ENCODE peak calls at places on chromosomes 16 and 17, in eight cellular contexts. Q is heart right ventricle, K is MM.1S, U is PC-9, H is neural progenitor cell, L is HAP-1, V is right lobe of liver, S is coronary artery. M is an unnamed sample.

GRCh38 chr17:75589919-75590303 is 2.3 kb downstream of the MYO15B start:
- DNase-seq in S (no peak), K (no peak), L (no peak), H (no peak), U (peak; percentile 22), Q (no peak), V (peak; percentile 45), M (no peak)

GRCh38 chr16:59305850-59306249 is 571.7 kb upstream of the GOT2 start:
- DNase-seq in K (no peak), Q (no peak), V (no peak), U (no peak), S (no peak), H (no peak), L (no peak), M (no peak)

GRCh38 chr16:88993946-88994600 is 17.1 kb upstream of the CBFA2T3 start:
- DNase-seq in H (no peak), L (no peak), S (no peak), V (no peak), Q (no peak), K (no peak), U (no peak), M (no peak)

GRCh38 chr17:77963441-77963840 is 4.9 kb downstream of the TNRC6C start:
- DNase-seq in L (peak; percentile 79), H (peak; percentile 74), Q (peak; percentile 79), S (no peak), V (no peak), U (no peak), K (no peak), M (peak; percentile 98)

GRCh38 chr16:90020838-90021382 is 1.7 kb upstream of the DBNDD1 start:
- DNase-seq in U (no peak), L (no peak), V (no peak), H (no peak), Q (peak; percentile 17), K (no peak), S (no peak), M (no peak)

GRCh38 chr16:48885456-48885855 is 275.5 kb upstream of the N4BP1 start:
- DNase-seq in S (no peak), H (no peak), Q (no peak), L (no peak), K (no peak), U (no peak), V (no peak), M (no peak)

GRCh38 chr16:87017388-87018012 is 299.7 kb downstream of the C16orf95 start:
- DNase-seq in H (peak; percentile 51), U (no peak), S (no peak), K (no peak), L (no peak), Q (no peak), V (no peak), M (no peak)

GRCh38 chr17:40062347-40063033 is at the start of gene THRA:
- DNase-seq in H (peak; percentile 90), S (no peak), K (peak; percentile 72), Q (peak; percentile 76), U (peak; percentile 60), V (peak; percentile 84), L (no peak), M (peak; percentile 18)

GRCh38 chr17:40026816-40027613 is 11.8 kb downstream of the CSF3 start:
- DNase-seq in K (peak; percentile 74), L (peak; percentile 56), H (peak; percentile 92), V (peak; percentile 81), Q (peak; percentile 87), S (no peak), U (peak; percentile 71), M (peak; percentile 48)

GRCh38 chr17:43406676-43407645 is 8.2 kb downstream of the ARL4D start:
- DNase-seq in U (no peak), H (no peak), Q (no peak), L (no peak), K (no peak), S (no peak), V (no peak), M (no peak)

GRCh38 chr17:21012736-21013135 is 30.1 kb downstream of the USP22 start:
- DNase-seq in K (no peak), V (no peak), H (no peak), L (no peak), S (no peak), Q (no peak), U (no peak), M (no peak)

GRCh38 chr17:16351831-16352230 is 1.4 kb downstream of the CENPV start:
- DNase-seq in K (no peak), U (no peak), Q (no peak), V (no peak), H (no peak), L (no peak), S (no peak), M (no peak)

GRCh38 chr17:6749519-6749918 is 6.3 kb upstream of the XAF1 start:
- DNase-seq in L (no peak), H (no peak), U (no peak), Q (no peak), V (no peak), K (no peak), S (no peak), M (peak; percentile 42)

GRCh38 chr17:73278465-73279453 is 17.1 kb upstream of the CPSF4L start:
- DNase-seq in L (peak; percentile 74), K (no peak), H (no peak), V (no peak), Q (peak; percentile 37), U (peak; percentile 32), S (no peak), M (no peak)

GRCh38 chr17:71522383-71522782 is 598.4 kb upstream of the SOX9 start:
- DNase-seq in Q (no peak), K (no peak), H (peak; percentile 15), L (no peak), S (no peak), U (no peak), V (no peak), M (no peak)

GRCh38 chr17:35764123-35764991 is 3.7 kb downstream of the C17orf50 start:
- DNase-seq in V (peak; percentile 90), Q (peak; percentile 81), H (peak; percentile 96), K (peak; percentile 95), L (peak; percentile 90), S (peak; percentile 85), U (peak; percentile 92), M (peak; percentile 83)

GRCh38 chr16:4769306-4769638 is 2.3 kb upstream of the ZNF500 start:
- DNase-seq in S (no peak), Q (no peak), U (no peak), V (no peak), K (no peak), L (no peak), H (no peak), M (no peak)
- H3K4me3 ChIP-seq in S (peak overlapping the region; percentile 93), Q (peak overlapping the region; percentile 57), U (peak overlapping the region; percentile 70), V (peak overlapping the region; percentile 98), K (peak overlapping the region; percentile 62), L (no peak overlapping the region), H (peak overlapping the region; percentile 49), M (peak overlapping the region; percentile 81)

DNA sequence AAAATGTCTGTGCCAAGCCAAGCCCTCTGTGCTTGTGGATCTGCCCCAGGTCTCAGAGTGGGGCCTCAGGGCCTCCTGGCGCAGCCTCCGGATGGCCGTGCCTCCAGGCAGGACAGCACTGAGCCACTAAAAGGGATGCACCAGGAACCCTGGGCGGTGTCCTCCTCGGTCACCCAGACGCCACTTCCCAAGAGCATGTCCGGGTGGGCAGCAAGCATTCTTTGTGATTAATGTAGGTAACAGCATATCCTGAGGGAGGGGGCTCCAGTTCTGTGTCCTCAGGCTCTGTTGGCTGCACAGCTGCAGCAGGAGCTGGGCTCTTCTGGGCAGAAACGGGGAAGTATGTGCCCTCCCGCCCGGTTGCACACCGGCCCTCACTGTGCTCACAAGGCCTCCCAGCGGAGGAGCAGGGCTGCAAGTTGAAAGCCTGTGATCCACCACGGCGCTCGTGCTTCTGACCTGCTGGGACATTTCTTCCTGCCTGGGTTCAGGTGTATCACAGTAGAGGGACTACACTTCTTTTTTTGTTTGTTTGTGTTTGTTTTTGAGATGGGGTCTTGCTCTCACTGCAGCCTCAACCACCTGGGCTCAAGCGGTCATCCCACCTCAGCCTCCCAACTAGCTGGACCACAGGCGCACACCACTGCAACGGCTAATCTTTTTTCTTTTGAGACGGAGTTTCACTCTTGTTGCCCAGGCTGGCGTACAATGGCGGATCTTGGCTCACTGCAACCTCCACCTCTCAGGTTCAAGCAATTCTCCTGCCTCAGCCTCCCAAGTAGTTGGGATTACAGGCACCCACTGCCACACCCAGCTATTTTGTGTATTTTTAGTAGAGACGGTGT is 37.9 kb upstream of the CHMP6 start:
- DNase-seq in Q (no peak), V (no peak), S (no peak), K (no peak), H (peak; percentile 1), L (no peak), U (no peak), M (no peak)
- H3K4me3 ChIP-seq in Q (no peak overlapping the region), V (no peak overlapping the region), S (no peak overlapping the region), K (no peak overlapping the region), H (no peak overlapping the region), L (no peak overlapping the region), U (no peak overlapping the region), M (no peak overlapping the region)

GRCh38 chr17:62666061-62666800 is 38.8 kb downstream of the MRC2 start:
- DNase-seq in H (no peak), Q (no peak), S (no peak), U (no peak), K (no peak), L (no peak), V (no peak), M (no peak)

GRCh38 chr17:62665599-62665998 is 38.1 kb downstream of the MRC2 start:
- DNase-seq in V (no peak), Q (no peak), L (no peak), S (no peak), U (no peak), H (no peak), K (no peak), M (no peak)

GRCh38 chr17:62668091-62668804 is 40.8 kb downstream of the MRC2 start:
- DNase-seq in L (no peak), S (no peak), Q (no peak), U (no peak), H (no peak), K (no peak), V (no peak), M (no peak)

GRCh38 chr17:62664336-62665120 is 37.1 kb downstream of the MRC2 start:
- DNase-seq in K (no peak), L (no peak), H (no peak), U (no peak), Q (no peak), S (no peak), V (no peak), M (no peak)

GRCh38 chr17:62666801-62667591 is 39.5 kb downstream of the MRC2 start:
- DNase-seq in V (no peak), L (no peak), U (no peak), H (no peak), K (no peak), Q (no peak), S (no peak), M (no peak)
- H3K4me3 ChIP-seq in V (no peak overlapping the region), L (no peak overlapping the region), U (no peak overlapping the region), H (no peak overlapping the region), K (no peak overlapping the region), Q (no peak overlapping the region), S (no peak overlapping the region), M (no peak overlapping the region)

DNA sequence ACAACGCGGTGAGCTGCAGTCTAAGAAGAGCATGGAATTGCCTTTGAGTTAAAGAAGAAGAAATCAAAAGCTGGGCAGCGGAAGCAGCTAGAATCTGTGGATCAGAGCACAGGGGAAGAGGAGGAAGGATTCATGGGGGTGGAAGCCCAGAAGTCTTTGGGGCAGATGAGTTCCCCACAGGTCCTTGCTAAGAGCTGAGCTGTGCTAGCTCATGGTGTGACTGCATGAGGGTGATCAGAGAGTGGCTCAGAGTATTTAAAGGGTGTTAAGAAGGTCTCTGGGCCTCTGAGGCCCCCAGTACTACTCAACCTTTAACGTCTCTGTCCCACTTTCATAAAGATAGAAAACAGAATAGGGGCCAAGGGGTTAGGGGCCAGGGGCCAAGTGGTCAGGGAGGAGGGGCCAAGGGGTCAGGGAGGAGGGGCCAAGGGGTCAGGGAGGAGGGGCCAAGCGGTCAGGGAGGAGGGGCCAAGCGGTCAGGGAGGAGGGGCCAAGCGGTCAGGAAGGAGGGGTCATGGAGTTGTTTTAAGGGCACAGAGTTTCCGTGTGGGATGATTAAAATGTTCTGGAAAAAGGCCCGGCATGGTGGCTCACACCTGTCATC is 12.0 kb upstream of the TRPV3 start:
- DNase-seq in U (no peak), L (no peak), S (no peak), Q (no peak), K (no peak), H (no peak), V (no peak), M (no peak)
- H3K4me3 ChIP-seq in U (no peak overlapping the region), L (no peak overlapping the region), S (no peak overlapping the region), Q (no peak overlapping the region), K (no peak overlapping the region), H (no peak overlapping the region), V (no peak overlapping the region), M (no peak overlapping the region)

M was measured in Jurkat, Clone E6-1.